ENCODE peak calls at places on chromosomes 6 and 20, in seven cellular contexts. One of them, this sample, is unnamed.

GRCh38 chr6:90065173-90065572 is 170.9 kb downstream of the GJA10 start:
- DNase-seq in trophoblast cell: no peak
- DNase-seq in H1: no peak
- DNase-seq in H9: no peak
- DNase-seq in mesenchymal stem cell: no peak
- DNase-seq in neuronal stem cell: no peak
- DNase-seq in IMR-90: no peak
- DNase-seq in this sample: peak

GRCh38 chr6:149216459-149216858 is 101.1 kb upstream of the TAB2 start:
- DNase-seq in mesenchymal stem cell: no peak
- DNase-seq in trophoblast cell: no peak
- DNase-seq in H1: no peak
- DNase-seq in H9: peak
- DNase-seq in IMR-90: no peak
- DNase-seq in neuronal stem cell: no peak
- DNase-seq in this sample: peak

GRCh38 chr6:9315966-9316650 is 880.8 kb upstream of the SLC35B3 start:
- DNase-seq in H9: no peak
- DNase-seq in trophoblast cell: peak
- DNase-seq in neuronal stem cell: no peak
- DNase-seq in mesenchymal stem cell: no peak
- DNase-seq in IMR-90: no peak
- DNase-seq in H1: no peak
- DNase-seq in this sample: no peak

GRCh38 chr20:63967330-63968135 is 2.2 kb downstream of the ZNF512B start:
- DNase-seq in H9: no peak
- DNase-seq in H1: no peak
- DNase-seq in IMR-90: no peak
- DNase-seq in neuronal stem cell: no peak
- DNase-seq in mesenchymal stem cell: no peak
- DNase-seq in trophoblast cell: no peak
- DNase-seq in this sample: no peak

GRCh38 chr6:137013738-137014602 is 30.8 kb downstream of the IL20RA start:
- DNase-seq in H9: no peak
- DNase-seq in neuronal stem cell: no peak
- DNase-seq in H1: no peak
- DNase-seq in IMR-90: peak
- DNase-seq in mesenchymal stem cell: peak
- DNase-seq in trophoblast cell: peak
- DNase-seq in this sample: peak

GRCh38 chr20:9837634-9838033 is 1.2 kb downstream of the PAK5 start:
- DNase-seq in neuronal stem cell: no peak
- DNase-seq in mesenchymal stem cell: no peak
- DNase-seq in trophoblast cell: no peak
- DNase-seq in IMR-90: no peak
- DNase-seq in H1: no peak
- DNase-seq in H9: no peak
- DNase-seq in this sample: no peak

GRCh38 chr6:83430606-83431544 is at the start of gene ME1:
- DNase-seq in neuronal stem cell: peak
- DNase-seq in mesenchymal stem cell: peak
- DNase-seq in H9: peak
- DNase-seq in IMR-90: peak
- DNase-seq in trophoblast cell: peak
- DNase-seq in H1: peak
- DNase-seq in this sample: peak

GRCh38 chr6:9121551-9121950 is 686.2 kb upstream of the SLC35B3 start:
- DNase-seq in trophoblast cell: no peak
- DNase-seq in H1: no peak
- DNase-seq in H9: no peak
- DNase-seq in mesenchymal stem cell: no peak
- DNase-seq in IMR-90: peak
- DNase-seq in neuronal stem cell: no peak
- DNase-seq in this sample: no peak

GRCh38 chr6:5632348-5632935 is 371.1 kb downstream of the FARS2 start:
- DNase-seq in neuronal stem cell: no peak
- DNase-seq in H9: no peak
- DNase-seq in IMR-90: no peak
- DNase-seq in H1: no peak
- DNase-seq in mesenchymal stem cell: no peak
- DNase-seq in trophoblast cell: no peak
- DNase-seq in this sample: no peak

GRCh38 chr6:25218346-25218745 is 60.8 kb upstream of the CARMIL1 start:
- DNase-seq in H9: no peak
- DNase-seq in neuronal stem cell: no peak
- DNase-seq in trophoblast cell: peak
- DNase-seq in IMR-90: no peak
- DNase-seq in H1: no peak
- DNase-seq in mesenchymal stem cell: no peak
- DNase-seq in this sample: no peak

GRCh38 chr6:169250660-169251059 is 3.0 kb downstream of the THBS2 start:
- DNase-seq in mesenchymal stem cell: peak
- DNase-seq in IMR-90: peak
- DNase-seq in H1: no peak
- DNase-seq in H9: peak
- DNase-seq in neuronal stem cell: no peak
- DNase-seq in trophoblast cell: peak
- DNase-seq in this sample: peak

GRCh38 chr6:167898673-167899311 is 72.1 kb downstream of the AFDN start:
- DNase-seq in trophoblast cell: peak
- DNase-seq in mesenchymal stem cell: peak
- DNase-seq in H9: no peak
- DNase-seq in H1: no peak
- DNase-seq in IMR-90: peak
- DNase-seq in neuronal stem cell: no peak
- DNase-seq in this sample: peak

GRCh38 chr6:33959661-33960344 is 156.0 kb upstream of the MLN start:
- DNase-seq in mesenchymal stem cell: no peak
- DNase-seq in H1: no peak
- DNase-seq in IMR-90: no peak
- DNase-seq in neuronal stem cell: no peak
- DNase-seq in H9: no peak
- DNase-seq in trophoblast cell: no peak
- DNase-seq in this sample: no peak

GRCh38 chr6:33958208-33958862 is 154.5 kb upstream of the MLN start:
- DNase-seq in trophoblast cell: no peak
- DNase-seq in IMR-90: no peak
- DNase-seq in neuronal stem cell: peak
- DNase-seq in H9: peak
- DNase-seq in H1: peak
- DNase-seq in mesenchymal stem cell: no peak
- DNase-seq in this sample: peak

GRCh38 chr6:33960345-33961313 is 156.8 kb upstream of the MLN start:
- DNase-seq in mesenchymal stem cell: no peak
- DNase-seq in H9: no peak
- DNase-seq in H1: no peak
- DNase-seq in IMR-90: no peak
- DNase-seq in trophoblast cell: no peak
- DNase-seq in neuronal stem cell: no peak
- DNase-seq in this sample: no peak

GRCh38 chr6:33957391-33958207 is 153.8 kb upstream of the MLN start:
- DNase-seq in mesenchymal stem cell: no peak
- DNase-seq in trophoblast cell: no peak
- DNase-seq in H9: no peak
- DNase-seq in H1: no peak
- DNase-seq in IMR-90: no peak
- DNase-seq in neuronal stem cell: no peak
- DNase-seq in this sample: no peak

GRCh38 chr6:33958863-33959651 is 155.3 kb upstream of the MLN start:
- DNase-seq in H9: no peak
- DNase-seq in neuronal stem cell: no peak
- DNase-seq in mesenchymal stem cell: no peak
- DNase-seq in IMR-90: no peak
- DNase-seq in H1: no peak
- DNase-seq in trophoblast cell: no peak
- DNase-seq in this sample: peak
- H2BK5ac ChIP-seq in H9: no peak
- H2BK5ac ChIP-seq in neuronal stem cell: no peak
- H2BK5ac ChIP-seq in mesenchymal stem cell: no peak
- H2BK5ac ChIP-seq in IMR-90: no peak
- H2BK5ac ChIP-seq in H1: no peak
- H2BK5ac ChIP-seq in trophoblast cell: no peak
- H2BK5ac ChIP-seq in this sample: no peak

GRCh38 chr6:105592329-105592728 is 189.4 kb upstream of the PREP start:
- DNase-seq in H1: no peak
- DNase-seq in IMR-90: peak
- DNase-seq in trophoblast cell: no peak
- DNase-seq in mesenchymal stem cell: peak
- DNase-seq in neuronal stem cell: no peak
- DNase-seq in H9: no peak
- DNase-seq in this sample: no peak
- H3K4me2 ChIP-seq in H1: no peak
- H3K4me2 ChIP-seq in IMR-90: no peak
- H3K4me2 ChIP-seq in trophoblast cell: no peak
- H3K4me2 ChIP-seq in mesenchymal stem cell: no peak
- H3K4me2 ChIP-seq in neuronal stem cell: no peak
- H3K4me2 ChIP-seq in H9: no peak
- H3K4me2 ChIP-seq in this sample: no peak

DNA sequence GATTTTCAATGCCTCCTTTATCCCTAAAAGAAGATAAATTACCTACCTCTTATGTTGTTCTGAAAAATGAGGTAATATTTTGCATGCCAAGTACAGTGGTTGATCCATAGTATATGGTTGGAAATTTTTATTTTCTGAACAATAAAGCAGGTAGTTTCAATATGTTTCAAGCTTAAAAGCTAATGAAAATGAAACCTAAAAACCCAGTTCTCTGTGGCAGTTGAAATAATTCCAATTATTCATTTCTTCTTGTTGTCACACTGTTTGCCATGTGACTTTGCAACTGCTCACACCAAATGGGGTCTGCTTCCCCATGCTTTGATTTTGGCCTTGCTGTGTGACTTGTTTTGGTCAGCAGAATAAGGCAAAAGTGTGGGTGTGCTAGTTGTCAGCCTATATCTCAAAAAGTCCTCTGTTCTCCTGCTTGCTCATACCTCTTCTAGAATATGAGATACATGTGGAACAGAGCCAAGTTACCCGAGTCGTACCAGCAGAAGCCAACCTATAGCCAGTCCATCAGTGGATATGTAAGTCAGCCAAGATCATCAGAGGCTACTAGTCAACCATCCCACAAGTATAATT is 197.2 kb upstream of the THEMIS start:
- DNase-seq in trophoblast cell: no peak
- DNase-seq in H9: no peak
- DNase-seq in neuronal stem cell: no peak
- DNase-seq in mesenchymal stem cell: no peak
- DNase-seq in H1: no peak
- DNase-seq in IMR-90: peak
- DNase-seq in this sample: no peak
- H2BK5ac ChIP-seq in trophoblast cell: no peak
- H2BK5ac ChIP-seq in H9: no peak
- H2BK5ac ChIP-seq in neuronal stem cell: no peak
- H2BK5ac ChIP-seq in mesenchymal stem cell: no peak
- H2BK5ac ChIP-seq in H1: no peak
- H2BK5ac ChIP-seq in IMR-90: no peak
- H2BK5ac ChIP-seq in this sample: no peak

GRCh38 chr6:159473435-159473834 is 219.6 kb downstream of the SOD2 start:
- DNase-seq in neuronal stem cell: no peak
- DNase-seq in IMR-90: no peak
- DNase-seq in H9: no peak
- DNase-seq in H1: no peak
- DNase-seq in trophoblast cell: no peak
- DNase-seq in mesenchymal stem cell: no peak
- DNase-seq in this sample: no peak
- H3K4me2 ChIP-seq in neuronal stem cell: no peak
- H3K4me2 ChIP-seq in IMR-90: no peak
- H3K4me2 ChIP-seq in H9: no peak
- H3K4me2 ChIP-seq in H1: no peak
- H3K4me2 ChIP-seq in trophoblast cell: no peak
- H3K4me2 ChIP-seq in mesenchymal stem cell: no peak
- H3K4me2 ChIP-seq in this sample: no peak

GRCh38 chr6:88566746-88567534 is 396.5 kb downstream of the RNGTT start:
- DNase-seq in H9: no peak
- DNase-seq in neuronal stem cell: no peak
- DNase-seq in H1: no peak
- DNase-seq in IMR-90: no peak
- DNase-seq in mesenchymal stem cell: no peak
- DNase-seq in trophoblast cell: no peak
- DNase-seq in this sample: peak

GRCh38 chr6:88567696-88568095 is 395.7 kb downstream of the RNGTT start:
- DNase-seq in trophoblast cell: no peak
- DNase-seq in IMR-90: no peak
- DNase-seq in mesenchymal stem cell: no peak
- DNase-seq in neuronal stem cell: no peak
- DNase-seq in H9: no peak
- DNase-seq in H1: no peak
- DNase-seq in this sample: no peak

GRCh38 chr6:88562737-88563625 is 396.8 kb upstream of the CNR1 start:
- DNase-seq in IMR-90: no peak
- DNase-seq in H9: no peak
- DNase-seq in H1: no peak
- DNase-seq in neuronal stem cell: no peak
- DNase-seq in mesenchymal stem cell: no peak
- DNase-seq in trophoblast cell: no peak
- DNase-seq in this sample: no peak

GRCh38 chr6:88565836-88566235 is 397.6 kb downstream of the RNGTT start:
- DNase-seq in H1: no peak
- DNase-seq in mesenchymal stem cell: no peak
- DNase-seq in IMR-90: no peak
- DNase-seq in neuronal stem cell: no peak
- DNase-seq in H9: no peak
- DNase-seq in trophoblast cell: no peak
- DNase-seq in this sample: no peak

GRCh38 chr6:88565409-88565811 is 398.0 kb downstream of the RNGTT start:
- DNase-seq in H1: no peak
- DNase-seq in trophoblast cell: no peak
- DNase-seq in mesenchymal stem cell: no peak
- DNase-seq in IMR-90: no peak
- DNase-seq in H9: no peak
- DNase-seq in neuronal stem cell: no peak
- DNase-seq in this sample: peak
- H2BK5ac ChIP-seq in H1: no peak
- H2BK5ac ChIP-seq in trophoblast cell: no peak
- H2BK5ac ChIP-seq in mesenchymal stem cell: no peak
- H2BK5ac ChIP-seq in IMR-90: no peak
- H2BK5ac ChIP-seq in H9: no peak
- H2BK5ac ChIP-seq in neuronal stem cell: no peak
- H2BK5ac ChIP-seq in this sample: no peak

GRCh38 chr6:117272886-117273285 is 7.5 kb downstream of the VGLL2 start:
- DNase-seq in H9: no peak
- DNase-seq in H1: no peak
- DNase-seq in mesenchymal stem cell: no peak
- DNase-seq in trophoblast cell: no peak
- DNase-seq in IMR-90: no peak
- DNase-seq in neuronal stem cell: no peak
- DNase-seq in this sample: no peak
- H3K4me2 ChIP-seq in H9: no peak
- H3K4me2 ChIP-seq in H1: no peak
- H3K4me2 ChIP-seq in mesenchymal stem cell: no peak
- H3K4me2 ChIP-seq in trophoblast cell: no peak
- H3K4me2 ChIP-seq in IMR-90: no peak
- H3K4me2 ChIP-seq in neuronal stem cell: no peak
- H3K4me2 ChIP-seq in this sample: no peak

This sample was measured in mesendoderm.